ENCODE peak calls at places on chromosomes 3 and 15, in seven cellular contexts. M, H, U, R, L, N and J are unnamed samples.
A peak's percentile ranks its signal among the peaks of the same experiment; 100 is the strongest.

GRCh38 chr15:48313216-48313615 is 18.0 kb upstream of the DUT start:
- DNase-seq in M (no peak), H (no peak), U (no peak), R (no peak), L (no peak), N (no peak), J (no peak)

GRCh38 chr3:149142647-149143046 is 13.2 kb downstream of the HPS3 start:
- DNase-seq in M (no peak), H (no peak), U (no peak), R (no peak), L (no peak), N (no peak), J (no peak)

GRCh38 chr3:112416391-112417212 is 82.7 kb downstream of the BTLA start:
- DNase-seq in M (no peak), H (no peak), U (no peak), R (no peak), L (no peak), N (no peak), J (no peak)

GRCh38 chr3:123126051-123126450 is 59.2 kb downstream of the PDIA5 start:
- DNase-seq in M (no peak), H (no peak), U (no peak), R (no peak), L (no peak), N (peak; percentile 18), J (no peak)

GRCh38 chr3:101849714-101850326 is 506 bp downstream of the NFKBIZ start:
- DNase-seq in M (no peak), H (no peak), U (no peak), R (peak; percentile 66), L (peak; percentile 52), N (peak; percentile 74), J (no peak)

GRCh38 chr3:86954751-86955150 is 36.2 kb downstream of the VGLL3 start:
- DNase-seq in M (no peak), H (no peak), U (no peak), R (no peak), L (no peak), N (no peak), J (no peak)

GRCh38 chr3:131361464-131362421 is 19.8 kb upstream of the NUDT16 start:
- DNase-seq in M (no peak), H (peak; percentile 51), U (peak; percentile 69), R (no peak), L (peak; percentile 72), N (peak; percentile 80), J (peak; percentile 9)

GRCh38 chr15:82081904-82082810 is 36.3 kb upstream of the MEX3B start:
- DNase-seq in M (no peak), H (peak; percentile 86), U (peak; percentile 54), R (peak; percentile 26), L (no peak), N (peak; percentile 67), J (no peak)

GRCh38 chr3:22627993-22628499 is 575.1 kb upstream of the UBE2E2 start:
- DNase-seq in M (no peak), H (no peak), U (no peak), R (no peak), L (no peak), N (peak; percentile 34), J (no peak)

GRCh38 chr3:111758642-111759041 is 100.4 kb upstream of the PHLDB2 start:
- DNase-seq in M (no peak), H (peak; percentile 81), U (no peak), R (no peak), L (no peak), N (no peak), J (no peak)

GRCh38 chr3:13570391-13571194 is 21.7 kb downstream of the FBLN2 start:
- DNase-seq in M (no peak), H (no peak), U (no peak), R (no peak), L (no peak), N (no peak), J (no peak)

GRCh38 chr15:29612096-29612495 is 210.2 kb downstream of the TJP1 start:
- DNase-seq in M (no peak), H (no peak), U (peak; percentile 67), R (no peak), L (no peak), N (peak; percentile 21), J (no peak)

GRCh38 chr15:85764649-85765277 is 30.0 kb downstream of the KLHL25 start:
- DNase-seq in M (no peak), H (no peak), U (no peak), R (no peak), L (no peak), N (no peak), J (no peak)

GRCh38 chr3:27659279-27660021 is 62.7 kb downstream of the EOMES start:
- DNase-seq in M (peak; percentile 48), H (peak; percentile 58), U (no peak), R (peak; percentile 50), L (peak; percentile 73), N (peak; percentile 68), J (no peak)

GRCh38 chr3:138845771-138846173 is 11.0 kb upstream of the PIK3CB start:
- DNase-seq in M (peak; percentile 64), H (no peak), U (no peak), R (no peak), L (no peak), N (peak; percentile 65), J (no peak)

GRCh38 chr3:44342191-44342790 is 3.7 kb downstream of the TCAIM start:
- DNase-seq in M (no peak), H (peak; percentile 89), U (peak; percentile 4), R (no peak), L (no peak), N (no peak), J (no peak)

GRCh38 chr15:59687831-59688230 is 1.3 kb downstream of the BNIP2 start:
- DNase-seq in M (peak; percentile 15), H (peak; percentile 22), U (no peak), R (no peak), L (no peak), N (no peak), J (peak; percentile 40)

GRCh38 chr3:186060222-186060621 is 48.7 kb downstream of the ETV5 start:
- DNase-seq in M (no peak), H (no peak), U (no peak), R (no peak), L (no peak), N (no peak), J (peak; percentile 67)

GRCh38 chr15:40847225-40847961 is 3.5 kb downstream of the SPINT1 start:
- DNase-seq in M (peak; percentile 72), H (no peak), U (peak; percentile 70), R (peak; percentile 56), L (peak; percentile 76), N (peak; percentile 76), J (peak; percentile 32)

GRCh38 chr3:129313983-129314756 is 35.5 kb downstream of the HMCES start:
- DNase-seq in M (peak; percentile 85), H (peak; percentile 47), U (no peak), R (no peak), L (no peak), N (peak; percentile 44), J (no peak)

GRCh38 chr3:72492240-72492639 is 356.0 kb downstream of the SHQ1 start:
- DNase-seq in M (no peak), H (peak; percentile 96), U (peak; percentile 71), R (no peak), L (no peak), N (peak; percentile 27), J (no peak)

GRCh38 chr15:42367041-42367440 is 7.7 kb downstream of the CAPN3 start:
- DNase-seq in M (no peak), H (no peak), U (no peak), R (no peak), L (no peak), N (no peak), J (no peak)

GRCh38 chr3:116473602-116474001 is 28.3 kb upstream of the LSAMP start:
- DNase-seq in M (no peak), H (peak; percentile 4), U (no peak), R (no peak), L (no peak), N (no peak), J (no peak)

GRCh38 chr3:23175361-23176073 is 27.6 kb upstream of the UBE2E2 start:
- DNase-seq in M (no peak), H (no peak), U (peak; percentile 53), R (no peak), L (no peak), N (no peak), J (no peak)

GRCh38 chr3:100042577-100042981 is 71.7 kb downstream of the FILIP1L start:
- DNase-seq in M (no peak), H (peak; percentile 89), U (no peak), R (no peak), L (no peak), N (no peak), J (no peak)

GRCh38 chr3:12541625-12542024 is 3.7 kb downstream of the MKRN2OS start:
- DNase-seq in M (no peak), H (no peak), U (no peak), R (peak; percentile 29), L (peak; percentile 47), N (peak; percentile 50), J (no peak)
- TF ChIP-seq CTCF in M (peak; percentile 45), H (no peak), U (peak; percentile 11), R (peak; percentile 46), L (peak; percentile 20), N (peak; percentile 49), J (peak; percentile 46)

DNA sequence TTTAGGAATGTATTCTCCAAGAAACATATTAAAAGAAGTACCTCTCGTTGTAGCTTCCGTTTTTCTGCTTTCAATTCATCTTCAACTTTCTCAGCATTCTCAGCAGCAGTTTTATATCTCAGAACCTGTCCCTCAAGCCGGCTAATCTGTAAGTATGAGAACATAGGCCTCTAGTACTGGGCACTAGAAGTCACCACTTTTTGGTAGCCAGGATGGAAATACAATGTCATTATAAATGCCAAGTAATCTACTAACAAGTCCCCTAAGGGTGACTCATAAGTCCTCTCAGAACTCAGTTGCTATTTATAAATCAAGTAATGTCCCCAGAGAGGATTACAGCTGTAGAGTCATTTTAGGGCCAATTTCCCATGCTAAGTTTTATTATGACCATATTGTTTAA is 61.1 kb downstream of the MLH1 start:
- DNase-seq in M (no peak), H (peak; percentile 74), U (no peak), R (no peak), L (peak; percentile 13), N (no peak), J (peak; percentile 25)
- H3K36me3 ChIP-seq in M (peaks cover 18% of the 10 kb centered on the region), H (peaks cover 18% of the 10 kb centered on the region), U (peaks cover 1% of the 10 kb centered on the region), R (peaks cover 10% of the 10 kb centered on the region), L (peaks cover 37% of the 10 kb centered on the region), N (peaks cover 6% of the 10 kb centered on the region), J (peaks cover 17% of the 10 kb centered on the region)

GRCh38 chr15:90876512-90877170 is 7.7 kb upstream of the FES start:
- DNase-seq in M (no peak), H (no peak), U (no peak), R (no peak), L (no peak), N (no peak), J (no peak)
- TF ChIP-seq CTCF in M (no peak), H (no peak), U (no peak), R (no peak), L (no peak), N (no peak), J (no peak)

DNA sequence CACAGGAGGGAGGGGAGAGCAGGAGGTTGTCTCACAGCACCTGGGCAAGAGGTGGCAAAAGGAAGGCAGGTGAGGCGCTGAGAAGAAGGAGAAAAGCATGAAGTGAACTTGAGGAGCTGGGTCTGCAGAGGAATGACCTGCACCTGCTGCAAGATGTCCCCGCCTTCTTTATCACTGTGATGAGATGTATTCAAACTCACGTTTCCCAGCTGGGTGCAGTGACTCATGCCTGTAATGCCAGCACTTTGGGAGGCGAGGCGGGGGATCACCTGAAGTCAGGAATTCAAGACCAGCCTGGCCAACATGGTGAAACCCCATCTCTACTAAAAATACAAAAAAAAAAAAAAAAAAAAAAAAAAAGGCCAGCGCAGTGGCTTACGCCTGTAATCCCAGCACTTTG is 22.2 kb upstream of the ZNF710 start:
- DNase-seq in M (no peak), H (no peak), U (no peak), R (no peak), L (no peak), N (no peak), J (no peak)
- H3K36me3 ChIP-seq in M (no peaks in the 10 kb centered on the region), H (no peaks in the 10 kb centered on the region), U (no peaks in the 10 kb centered on the region), R (no peaks in the 10 kb centered on the region), L (no peaks in the 10 kb centered on the region), N (no peaks in the 10 kb centered on the region), J (no peaks in the 10 kb centered on the region)